ENCODE peak calls at places on chromosomes 4 and X, in five cellular contexts. D, A, Q, G and K are unnamed samples.

GRCh38 chr4:184851200-184851541 is 25.4 kb upstream of the ACSL1 start:
- DNase-seq in D (no peak), A (no peak), Q (no peak), G (no peak), K (no peak)

GRCh38 chr4:18980516-18981233 is 959.1 kb upstream of the LCORL start:
- DNase-seq in D (no peak), A (no peak), Q (no peak), G (no peak), K (no peak)

GRCh38 chrX:1536712-1537030 is 314 bp downstream of the P2RY8 start:
- DNase-seq in D (no peak), A (no peak), Q (no peak), G (no peak), K (no peak)

GRCh38 chr4:156378053-156378665 is 424.5 kb upstream of the CTSO start:
- DNase-seq in D (no peak), A (peak), Q (no peak), G (peak), K (peak)

GRCh38 chrX:10725071-10725470 is 104.7 kb upstream of the MID1 start:
- DNase-seq in D (no peak), A (no peak), Q (peak), G (no peak), K (no peak)

GRCh38 chrX:37348237-37349130 is 680 bp upstream of the PRRG1 start:
- DNase-seq in D (no peak), A (no peak), Q (no peak), G (no peak), K (no peak)

GRCh38 chrX:27964432-27964831 is 16.8 kb downstream of the DCAF8L1 start:
- DNase-seq in D (no peak), A (no peak), Q (peak), G (no peak), K (no peak)

GRCh38 chr4:102501176-102501634 is at the start of gene NFKB1:
- DNase-seq in D (peak), A (peak), Q (no peak), G (peak), K (peak)

GRCh38 chr4:6693274-6694176 is at the start of gene S100P:
- DNase-seq in D (no peak), A (no peak), Q (no peak), G (no peak), K (no peak)

GRCh38 chr4:20805716-20806115 is 105.5 kb downstream of the PACRGL start:
- DNase-seq in D (no peak), A (no peak), Q (no peak), G (no peak), K (no peak)